ENCODE peak calls at places on chromosome 2, in nine cellular contexts. Q is stimulated activated CD4-positive, alpha-beta T cell treated with anti-CD3 and anti-CD28 coated beads, Interleukin-2, amount 100 ng/mL, for 48 hours; H is right cardiac atrium; L is brain microvascular endothelial cell; M is stimulated activated CD8-positive, alpha-beta memory T cell treated with anti-CD3 and anti-CD28 coated beads, Interleukin-15, amount 100 ng/mL, for 24 hours; T is RWPE1; Y is mucosa of descending colon; U is OCI-LY7; P is HTR-8/SVneo. A is an unnamed sample.

GRCh38 chr2:108895188-108895587 is 93.8 kb downstream of the EDAR start:
- DNase-seq in Q (no peak), H (no peak), L (no peak), M (no peak), T (no peak), Y (no peak), U (no peak), P (no peak), A (no peak)

GRCh38 chr2:86584164-86584913 is 21.1 kb upstream of the CHMP3 start:
- DNase-seq in Q (no peak), H (no peak), L (peak; percentile 54), M (no peak), T (no peak), Y (no peak), U (no peak), P (no peak), A (peak; percentile 61)

GRCh38 chr2:122132292-122132691 is 376.8 kb downstream of the TSN start:
- DNase-seq in Q (no peak), H (no peak), L (no peak), M (no peak), T (no peak), Y (no peak), U (no peak), P (no peak), A (no peak)

GRCh38 chr2:239348563-239349447 is 52.0 kb downstream of the HDAC4 start:
- DNase-seq in Q (no peak), H (no peak), L (no peak), M (no peak), T (no peak), Y (no peak), U (no peak), P (no peak), A (no peak)

GRCh38 chr2:67997528-67998267 is 65.1 kb downstream of the C1D start:
- DNase-seq in Q (no peak), H (no peak), L (peak; percentile 33), M (no peak), T (peak; percentile 76), Y (no peak), U (no peak), P (peak; percentile 48), A (peak; percentile 91)

GRCh38 chr2:232336956-232337700 is 41.4 kb upstream of the ALPP start:
- DNase-seq in Q (no peak), H (peak; percentile 25), L (no peak), M (no peak), T (no peak), Y (no peak), U (no peak), P (no peak), A (no peak)

GRCh38 chr2:98343371-98343770 is 2.9 kb upstream of the CNGA3 start:
- DNase-seq in Q (no peak), H (no peak), L (no peak), M (no peak), T (no peak), Y (no peak), U (no peak), P (no peak), A (no peak)

GRCh38 chr2:172253190-172254052 is 150.7 kb upstream of the DLX2 start:
- DNase-seq in Q (peak; percentile 77), H (peak; percentile 57), L (peak; percentile 99), M (no peak), T (peak; percentile 92), Y (no peak), U (no peak), P (peak; percentile 89), A (peak; percentile 99)

GRCh38 chr2:172513935-172514586 is 41.8 kb upstream of the PDK1 start:
- DNase-seq in Q (no peak), H (peak; percentile 75), L (no peak), M (no peak), T (no peak), Y (no peak), U (no peak), P (no peak), A (no peak)

A was measured in A172.